ENCODE peak calls at places on chromosomes 7 and 10, in seven cellular contexts. D, Z, Q, N, F, V and G are unnamed samples.

GRCh38 chr10:36494386-36494785 is 631.0 kb upstream of the ANKRD30A start:
- DNase-seq in Z (no peak), Q (no peak), D (no peak), V (no peak), N (no peak), F (no peak), G (no peak)

GRCh38 chr10:114401195-114401741 is 3.0 kb downstream of the AFAP1L2 start:
- DNase-seq in N (no peak), Q (no peak), F (no peak), V (peak), D (no peak), Z (peak), G (no peak)

GRCh38 chr7:100372256-100372655 is 1.0 kb upstream of the PILRA start:
- DNase-seq in Z (no peak), N (no peak), Q (no peak), V (no peak), F (no peak), D (no peak), G (no peak)

GRCh38 chr7:151449990-151450389 is 10.0 kb upstream of the CRYGN start:
- DNase-seq in Q (no peak), F (no peak), V (no peak), Z (no peak), N (no peak), D (no peak), G (no peak)

GRCh38 chr7:112263519-112263918 is 57.0 kb downstream of the ZNF277 start:
- DNase-seq in Q (no peak), N (no peak), V (no peak), D (no peak), F (no peak), Z (no peak), G (no peak)

GRCh38 chr10:78972160-78972946 is 96.4 kb upstream of the ZMIZ1 start:
- DNase-seq in F (peak), D (peak), V (peak), Z (peak), Q (no peak), N (no peak), G (peak)

GRCh38 chr7:55975944-55976633 is 11.7 kb downstream of the NIPSNAP2 start:
- DNase-seq in V (no peak), N (no peak), F (no peak), D (no peak), Z (no peak), Q (no peak), G (no peak)

GRCh38 chr10:56880541-56880940 is 519.5 kb upstream of the ZWINT start:
- DNase-seq in F (no peak), V (no peak), D (no peak), Z (no peak), Q (no peak), N (no peak), G (no peak)

GRCh38 chr7:42126475-42127231 is 110.4 kb downstream of the GLI3 start:
- DNase-seq in V (no peak), Z (no peak), N (no peak), Q (no peak), D (no peak), F (no peak), G (peak)

GRCh38 chr7:39317107-39317506 is 249.1 kb upstream of the YAE1 start:
- DNase-seq in D (no peak), V (no peak), Q (no peak), Z (no peak), N (no peak), F (no peak), G (no peak)

GRCh38 chr7:85749715-85750453 is 563.0 kb upstream of the SEMA3D start:
- DNase-seq in Z (no peak), N (no peak), V (no peak), D (no peak), F (no peak), Q (no peak), G (no peak)

GRCh38 chr10:45280113-45280512 is 35.3 kb downstream of the OR13A1 start:
- DNase-seq in Q (no peak), V (no peak), F (no peak), Z (peak), D (no peak), N (no peak), G (no peak)

GRCh38 chr7:108222236-108222892 is 92.2 kb upstream of the LAMB4 start:
- DNase-seq in Z (no peak), F (no peak), Q (no peak), V (no peak), D (no peak), N (no peak), G (no peak)

GRCh38 chr10:132882481-132882951 is 59.9 kb downstream of the CFAP46 start:
- DNase-seq in Z (no peak), D (no peak), V (peak), N (no peak), Q (no peak), F (no peak), G (no peak)

GRCh38 chr10:93309062-93309461 is 173.1 kb downstream of the MYOF start:
- DNase-seq in D (no peak), V (no peak), F (no peak), Q (no peak), Z (no peak), N (no peak), G (no peak)

GRCh38 chr7:27745064-27745583 is 5.2 kb downstream of the TAX1BP1 start:
- DNase-seq in Q (no peak), F (no peak), D (peak), Z (no peak), V (no peak), N (no peak), G (no peak)

GRCh38 chr7:36765605-36766004 is 41.3 kb upstream of the AOAH start:
- DNase-seq in N (no peak), Q (no peak), Z (no peak), D (no peak), V (no peak), F (no peak), G (no peak)

GRCh38 chr7:101550641-101551531 is 78.2 kb downstream of the MYL10 start:
- DNase-seq in F (no peak), Q (no peak), N (no peak), Z (no peak), V (no peak), D (no peak), G (peak)

GRCh38 chr7:33554046-33554445 is 351.3 kb upstream of the BMPER start:
- DNase-seq in V (no peak), F (no peak), D (no peak), Q (no peak), N (no peak), Z (no peak), G (no peak)

GRCh38 chr10:6213257-6213905 is 10.6 kb downstream of the PFKFB3 start:
- DNase-seq in Q (no peak), Z (no peak), V (no peak), D (no peak), F (no peak), N (no peak), G (no peak)

GRCh38 chr7:17779381-17779780 is 160.9 kb downstream of the SNX13 start:
- DNase-seq in Q (no peak), F (no peak), V (no peak), N (no peak), D (no peak), Z (no peak), G (no peak)

GRCh38 chr7:5598769-5599371 is 175.2 kb upstream of the TNRC18 start:
- DNase-seq in F (no peak), N (no peak), Z (no peak), D (no peak), V (no peak), Q (no peak), G (no peak)

GRCh38 chr10:76428541-76429330 is 997.3 kb downstream of the LRMDA start:
- DNase-seq in V (no peak), Q (no peak), F (no peak), N (no peak), D (no peak), Z (no peak), G (no peak)

GRCh38 chr7:4661871-4662270 is 20.2 kb upstream of the FOXK1 start:
- DNase-seq in V (no peak), F (no peak), D (no peak), Q (no peak), N (no peak), Z (peak), G (no peak)

GRCh38 chr10:21885940-21886339 is 117.6 kb downstream of the DNAJC1 start:
- DNase-seq in D (no peak), V (no peak), N (no peak), Z (no peak), Q (no peak), F (no peak), G (no peak)

GRCh38 chr10:20302033-20302432 is 485.8 kb downstream of the PLXDC2 start:
- DNase-seq in F (no peak), V (no peak), D (no peak), Q (no peak), N (no peak), Z (no peak), G (no peak)

GRCh38 chr10:100562806-100563293 is 27.1 kb downstream of the HIF1AN start:
- DNase-seq in D (peak), N (no peak), Z (no peak), Q (no peak), V (no peak), F (no peak), G (no peak)

GRCh38 chr7:92790987-92791386 is 45.4 kb downstream of the CDK6 start:
- DNase-seq in F (no peak), D (no peak), Q (no peak), Z (no peak), V (no peak), N (no peak), G (no peak)

GRCh38 chr10:48450811-48451466 is 144.5 kb downstream of the MAPK8 start:
- DNase-seq in N (no peak), D (no peak), V (no peak), Q (no peak), Z (peak), F (peak), G (no peak)

GRCh38 chr7:130959743-130960207 is 225.8 kb upstream of the KLF14 start:
- DNase-seq in N (no peak), Z (no peak), V (no peak), Q (peak), F (no peak), D (no peak), G (no peak)

GRCh38 chr7:39517240-39517639 is 49.0 kb upstream of the YAE1 start:
- DNase-seq in D (no peak), F (no peak), Q (no peak), V (no peak), Z (no peak), N (no peak), G (no peak)

GRCh38 chr10:70053896-70054641 is 1.4 kb downstream of the MACROH2A2 start:
- DNase-seq in Q (no peak), N (no peak), Z (no peak), F (peak), D (peak), V (peak), G (no peak)

GRCh38 chr10:13698217-13698616 is 111.5 kb downstream of the PRPF18 start:
- DNase-seq in D (no peak), Q (no peak), V (no peak), Z (no peak), F (no peak), N (no peak), G (no peak)